ENCODE peak calls at places on chromosomes 5 and 9, in seven cellular contexts. A, W, N, R, O, Q and F are unnamed samples.

GRCh38 chr9:115015018-115015635 is 84.7 kb upstream of the TNFSF8 start:
- DNase-seq in W (no peak), O (peak), A (peak), N (peak), Q (no peak), R (peak), F (peak)

GRCh38 chr5:54002183-54002770 is 308.1 kb downstream of the ARL15 start:
- DNase-seq in Q (no peak), O (no peak), R (no peak), W (no peak), N (no peak), A (no peak), F (no peak)

GRCh38 chr5:133368009-133368408 is 244.3 kb downstream of the FSTL4 start:
- DNase-seq in W (no peak), R (no peak), O (no peak), Q (no peak), N (no peak), A (no peak), F (no peak)

GRCh38 chr5:134975843-134976242 is 8.1 kb downstream of the CATSPER3 start:
- DNase-seq in Q (no peak), W (no peak), O (no peak), R (peak), A (no peak), N (no peak), F (no peak)

GRCh38 chr5:171750316-171750788 is 35.3 kb upstream of the SMIM23 start:
- DNase-seq in R (peak), O (peak), A (no peak), Q (no peak), N (peak), W (no peak), F (peak)

GRCh38 chr5:176530983-176531901 is 6.0 kb downstream of the RNF44 start:
- DNase-seq in R (peak), A (no peak), N (peak), W (no peak), Q (no peak), O (no peak), F (no peak)

GRCh38 chr5:76582252-76583162 is 40.7 kb downstream of the F2RL2 start:
- DNase-seq in N (no peak), O (no peak), R (peak), W (no peak), A (no peak), Q (no peak), F (no peak)

GRCh38 chr9:134335490-134336173 is 9.4 kb downstream of the RXRA start:
- DNase-seq in N (peak), Q (no peak), W (no peak), A (no peak), R (no peak), O (no peak), F (no peak)

GRCh38 chr9:134707031-134707680 is 65.6 kb downstream of the COL5A1 start:
- DNase-seq in W (no peak), O (no peak), A (no peak), Q (no peak), N (peak), R (peak), F (peak)

GRCh38 chr9:134652291-134653225 is 11.0 kb downstream of the COL5A1 start:
- DNase-seq in W (no peak), O (no peak), R (no peak), A (no peak), Q (no peak), N (no peak), F (no peak)

GRCh38 chr9:127036437-127036836 is 86.0 kb downstream of the ANGPTL2 start:
- DNase-seq in O (no peak), N (no peak), Q (no peak), A (no peak), W (no peak), R (no peak), F (no peak)

GRCh38 chr5:54717870-54718269 is 200.3 kb downstream of the SNX18 start:
- DNase-seq in A (no peak), Q (no peak), O (no peak), N (no peak), W (no peak), R (no peak), F (no peak)

GRCh38 chr9:121888438-121888775 is 204.7 kb downstream of the TTLL11 start:
- DNase-seq in O (no peak), R (peak), W (no peak), N (no peak), A (no peak), Q (no peak), F (peak)

GRCh38 chr5:39427225-39427624 is 2.4 kb upstream of the DAB2 start:
- DNase-seq in O (no peak), A (no peak), W (no peak), N (no peak), Q (no peak), R (peak), F (no peak)

GRCh38 chr5:101728933-101729332 is 567.2 kb downstream of the SLCO4C1 start:
- DNase-seq in O (no peak), A (no peak), W (no peak), R (peak), N (no peak), Q (no peak), F (no peak)

GRCh38 chr5:45532826-45533624 is 163.2 kb downstream of the HCN1 start:
- DNase-seq in A (peak), O (no peak), W (no peak), R (no peak), N (no peak), Q (no peak), F (no peak)